ENCODE peak calls at places on chromosomes 13 and 19, in seven cellular contexts. K is SHP77; M is amniotic epithelial cell; T is activated CD4-positive, alpha-beta T cell treated with anti-CD3 and anti-CD28 coated beads for 1 hour; A is DMS 273 treated with DMSO at 0.1 percent for 48 hours; W is stimulated activated CD4-positive, alpha-beta T cell treated with anti-CD3 and anti-CD28 coated beads, Interleukin-2, amount 100 ng/mL, for 48 hours; O is AML-193. L is an unnamed sample.

GRCh38 chr19:53132231-53132991 is at the start of gene ZNF415:
- DNase-seq in K (no peak), M (peak), O (peak), T (peak), A (peak), W (peak), L (peak)

GRCh38 chr13:74187564-74187963 is 53.4 kb upstream of the KLF12 start:
- DNase-seq in A (no peak), W (no peak), O (no peak), K (no peak), M (peak), T (no peak), L (no peak)

GRCh38 chr13:71278512-71278911 is 588.5 kb downstream of the DACH1 start:
- DNase-seq in A (no peak), K (no peak), T (no peak), W (no peak), O (no peak), M (no peak), L (no peak)

GRCh38 chr13:34349091-34349722 is 531.3 kb downstream of the RFC3 start:
- DNase-seq in W (no peak), K (peak), O (no peak), A (no peak), M (peak), T (no peak), L (no peak)

GRCh38 chr13:95275322-95276118 is 25.7 kb downstream of the ABCC4 start:
- DNase-seq in A (no peak), M (no peak), T (no peak), O (no peak), W (no peak), K (no peak), L (peak)

GRCh38 chr19:5023128-5023571 is 54.2 kb downstream of the KDM4B start:
- DNase-seq in M (no peak), A (no peak), T (no peak), O (no peak), W (no peak), K (no peak), L (no peak)

GRCh38 chr13:100987993-100988392 is 313.4 kb upstream of the TMTC4 start:
- DNase-seq in M (peak), W (no peak), A (no peak), K (no peak), O (no peak), T (no peak), L (peak)

GRCh38 chr13:40644838-40645620 is 21.4 kb downstream of the FOXO1 start:
- DNase-seq in A (no peak), W (no peak), O (no peak), K (no peak), M (no peak), T (no peak), L (no peak)

GRCh38 chr13:95624020-95624419 is 20.5 kb downstream of the DZIP1 start:
- DNase-seq in O (peak), T (no peak), K (peak), W (peak), A (no peak), M (peak), L (peak)

GRCh38 chr13:111325146-111325890 is 4.9 kb downstream of the TEX29 start:
- DNase-seq in M (no peak), A (no peak), T (no peak), W (no peak), O (no peak), K (no peak), L (no peak)

GRCh38 chr13:33009019-33009418 is 7.2 kb upstream of the KL start:
- DNase-seq in K (no peak), W (no peak), T (no peak), M (no peak), A (no peak), O (no peak), L (no peak)